ENCODE peak calls at places on chromosomes 2 and 18, in four cellular contexts. A is activated gamma-delta T cell treated with Interleukin-2 at 50 U/mL for 16 hours, O is LoVo, B is GM03348. N is an unnamed sample.

GRCh38 chr2:173997779-173998178 is 32.6 kb upstream of the SP3 start:
- DNase-seq in A (no peak), O (no peak), B (no peak), N (no peak)

GRCh38 chr2:57981369-57981768 is 65.2 kb upstream of the VRK2 start:
- DNase-seq in A (no peak), O (peak), B (peak), N (no peak)

GRCh38 chr2:42193722-42194187 is 24.6 kb downstream of the EML4 start:
- DNase-seq in A (no peak), O (no peak), B (no peak), N (no peak)

GRCh38 chr2:231667497-231667896 is 40.8 kb upstream of the PTMA start:
- DNase-seq in A (no peak), O (peak), B (no peak), N (no peak)

GRCh38 chr18:49026501-49027378 is 76.0 kb upstream of the SMAD7 start:
- DNase-seq in A (no peak), O (no peak), B (no peak), N (no peak)

GRCh38 chr2:144359684-144360083 is 160.2 kb downstream of the ZEB2 start:
- DNase-seq in A (no peak), O (no peak), B (no peak), N (no peak)

GRCh38 chr2:236250286-236250685 is 13.9 kb downstream of the ASB18 start:
- DNase-seq in A (no peak), O (no peak), B (no peak), N (no peak)

GRCh38 chr2:240988146-240988545 is 10.3 kb upstream of the SNED1 start:
- DNase-seq in A (no peak), O (no peak), B (no peak), N (no peak)

GRCh38 chr18:48028081-48028480 is 97.6 kb upstream of the SMAD2 start:
- DNase-seq in A (no peak), O (no peak), B (no peak), N (no peak)

GRCh38 chr2:239609583-239610310 is 208.9 kb upstream of the HDAC4 start:
- DNase-seq in A (no peak), O (no peak), B (no peak), N (no peak)

GRCh38 chr18:78240867-78241266 is 738.8 kb upstream of the SALL3 start:
- DNase-seq in A (no peak), O (no peak), B (no peak), N (no peak)

GRCh38 chr2:18630101-18630500 is 40.7 kb upstream of the NT5C1B start:
- DNase-seq in A (no peak), O (no peak), B (peak), N (no peak)

GRCh38 chr2:68396093-68396492 is 31.0 kb downstream of the PLEK start:
- DNase-seq in A (no peak), O (no peak), B (no peak), N (no peak)

GRCh38 chr2:217573565-217573964 is 429.2 kb downstream of the TNS1 start:
- DNase-seq in A (no peak), O (no peak), B (peak), N (no peak)

GRCh38 chr2:17754773-17755425 is 961 bp downstream of the GEN1 start:
- DNase-seq in A (no peak), O (peak), B (no peak), N (no peak)

GRCh38 chr2:154433010-154433409 is 265.5 kb upstream of the KCNJ3 start:
- DNase-seq in A (no peak), O (no peak), B (no peak), N (no peak)

GRCh38 chr2:187988348-187988747 is 303.3 kb upstream of the GULP1 start:
- DNase-seq in A (no peak), O (no peak), B (no peak), N (no peak)

GRCh38 chr18:48693625-48694262 is 154.9 kb downstream of the CTIF start:
- DNase-seq in A (no peak), O (no peak), B (no peak), N (no peak)

GRCh38 chr2:135607561-135607960 is 76.3 kb downstream of the R3HDM1 start:
- DNase-seq in A (no peak), O (no peak), B (no peak), N (no peak)

GRCh38 chr2:232628466-232629200 is 4.8 kb upstream of the EFHD1 start:
- DNase-seq in A (no peak), O (no peak), B (no peak), N (no peak)

GRCh38 chr2:137975280-137976271 is 11.3 kb downstream of the HNMT start:
- DNase-seq in A (no peak), O (peak), B (no peak), N (no peak)

GRCh38 chr2:156321243-156321904 is 11.1 kb downstream of the NR4A2 start:
- DNase-seq in A (peak), O (no peak), B (peak), N (no peak)

N was measured in D721Med.